ENCODE peak calls at places on chromosomes 11 and 22, in four cellular contexts. One of them, this sample, is unnamed. For H3K4me1, the result is how much of the 10 kb centered on the place peaks cover.

GRCh38 chr11:67071420-67072284 is 15.0 kb downstream of the RHOD start:
- DNase-seq in stomach: peak
- DNase-seq in kidney: no peak
- DNase-seq in osteoblast: peak
- DNase-seq in this sample: peak

GRCh38 chr22:50548046-50548912 is 2.6 kb downstream of the KLHDC7B start:
- DNase-seq in stomach: no peak
- DNase-seq in osteoblast: peak
- DNase-seq in kidney: peak
- DNase-seq in this sample: peak

GRCh38 chr22:33389927-33390326 is 331.7 kb upstream of the SYN3 start:
- DNase-seq in kidney: no peak
- DNase-seq in osteoblast: peak
- DNase-seq in stomach: no peak
- DNase-seq in this sample: no peak

GRCh38 chr11:11605821-11606450 is 15.9 kb downstream of the GALNT18 start:
- DNase-seq in kidney: no peak
- DNase-seq in stomach: no peak
- DNase-seq in osteoblast: no peak
- DNase-seq in this sample: no peak

GRCh38 chr11:116207781-116208180 is 565.0 kb downstream of the BUD13 start:
- DNase-seq in osteoblast: no peak
- DNase-seq in stomach: no peak
- DNase-seq in kidney: no peak
- DNase-seq in this sample: no peak

GRCh38 chr11:26842458-26842841 is 120.6 kb upstream of the SLC5A12 start:
- DNase-seq in osteoblast: no peak
- DNase-seq in kidney: no peak
- DNase-seq in stomach: no peak
- DNase-seq in this sample: no peak

GRCh38 chr11:126857860-126858808 is 142.4 kb downstream of the KIRREL3 start:
- DNase-seq in kidney: no peak
- DNase-seq in stomach: no peak
- DNase-seq in osteoblast: no peak
- DNase-seq in this sample: no peak

GRCh38 chr22:22802346-22802970 is 85.2 kb upstream of the IGLL5 start:
- DNase-seq in kidney: no peak
- DNase-seq in osteoblast: no peak
- DNase-seq in stomach: no peak
- DNase-seq in this sample: no peak

GRCh38 chr11:2351701-2352100 is 25.4 kb upstream of the CD81 start:
- DNase-seq in stomach: no peak
- DNase-seq in kidney: no peak
- DNase-seq in osteoblast: no peak
- DNase-seq in this sample: peak

GRCh38 chr22:28137036-28137435 is 218.0 kb upstream of the PITPNB start:
- DNase-seq in kidney: no peak
- DNase-seq in osteoblast: no peak
- DNase-seq in stomach: no peak
- DNase-seq in this sample: no peak

GRCh38 chr11:132137981-132138313 is 767.5 kb downstream of the NTM start:
- DNase-seq in osteoblast: no peak
- DNase-seq in stomach: no peak
- DNase-seq in kidney: no peak
- DNase-seq in this sample: no peak

GRCh38 chr22:37544955-37545702 is 15.2 kb upstream of the CDC42EP1 start:
- DNase-seq in kidney: peak
- DNase-seq in osteoblast: peak
- DNase-seq in stomach: peak
- DNase-seq in this sample: peak

GRCh38 chr11:131864205-131864604 is 493.8 kb downstream of the NTM start:
- DNase-seq in stomach: no peak
- DNase-seq in osteoblast: no peak
- DNase-seq in kidney: no peak
- DNase-seq in this sample: no peak

GRCh38 chr22:32535531-32536190 is 61.0 kb downstream of the FBXO7 start:
- DNase-seq in kidney: no peak
- DNase-seq in stomach: no peak
- DNase-seq in osteoblast: no peak
- DNase-seq in this sample: no peak

GRCh38 chr11:133619973-133620372 is 87.7 kb upstream of the OPCML start:
- DNase-seq in kidney: no peak
- DNase-seq in osteoblast: no peak
- DNase-seq in stomach: no peak
- DNase-seq in this sample: no peak

GRCh38 chr22:30318773-30319419 is 7.8 kb downstream of the TBC1D10A start:
- DNase-seq in stomach: no peak
- DNase-seq in kidney: no peak
- DNase-seq in osteoblast: no peak
- DNase-seq in this sample: no peak
- TF ChIP-seq CTCF in stomach: no peak
- TF ChIP-seq CTCF in kidney: no peak
- TF ChIP-seq CTCF in osteoblast: no peak
- TF ChIP-seq CTCF in this sample: no peak

GRCh38 chr11:104783241-104783640 is 115.0 kb downstream of the CASP12 start:
- DNase-seq in kidney: no peak
- DNase-seq in stomach: no peak
- DNase-seq in osteoblast: no peak
- DNase-seq in this sample: no peak
- H3K27ac ChIP-seq in kidney: no peak
- H3K27ac ChIP-seq in stomach: no peak
- H3K27ac ChIP-seq in osteoblast: no peak
- H3K27ac ChIP-seq in this sample: no peak

GRCh38 chr11:62401781-62402180 is 17.1 kb upstream of the SCGB1A1 start:
- DNase-seq in osteoblast: peak
- DNase-seq in kidney: peak
- DNase-seq in stomach: no peak
- DNase-seq in this sample: peak
- H3K4me1 ChIP-seq in osteoblast: under half
- H3K4me1 ChIP-seq in kidney: under half
- H3K4me1 ChIP-seq in stomach: under half
- H3K4me1 ChIP-seq in this sample: half or more

DNA sequence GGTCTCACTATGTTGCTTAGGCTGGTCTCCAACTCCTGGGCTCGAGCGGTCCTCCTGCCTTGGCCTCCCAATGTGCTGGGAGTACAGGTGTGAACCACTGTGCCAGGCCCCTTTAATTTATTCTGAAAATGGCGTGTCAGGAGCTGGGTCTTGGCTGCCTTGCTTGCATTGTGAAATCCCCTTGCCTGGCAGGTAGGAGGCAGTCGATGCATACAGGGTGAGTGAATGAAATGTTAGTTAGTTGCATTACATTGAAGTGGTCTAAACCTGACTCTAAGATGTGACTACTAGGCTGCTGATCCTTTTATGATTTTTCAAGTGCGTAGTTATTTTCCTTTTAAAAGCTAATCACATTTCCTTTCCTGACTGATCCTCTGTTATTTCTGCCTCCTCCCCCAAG is 42.9 kb downstream of the PARVB start:
- DNase-seq in osteoblast: peak
- DNase-seq in stomach: no peak
- DNase-seq in kidney: no peak
- DNase-seq in this sample: no peak
- TF ChIP-seq CTCF in osteoblast: no peak
- TF ChIP-seq CTCF in stomach: no peak
- TF ChIP-seq CTCF in kidney: no peak
- TF ChIP-seq CTCF in this sample: no peak

DNA sequence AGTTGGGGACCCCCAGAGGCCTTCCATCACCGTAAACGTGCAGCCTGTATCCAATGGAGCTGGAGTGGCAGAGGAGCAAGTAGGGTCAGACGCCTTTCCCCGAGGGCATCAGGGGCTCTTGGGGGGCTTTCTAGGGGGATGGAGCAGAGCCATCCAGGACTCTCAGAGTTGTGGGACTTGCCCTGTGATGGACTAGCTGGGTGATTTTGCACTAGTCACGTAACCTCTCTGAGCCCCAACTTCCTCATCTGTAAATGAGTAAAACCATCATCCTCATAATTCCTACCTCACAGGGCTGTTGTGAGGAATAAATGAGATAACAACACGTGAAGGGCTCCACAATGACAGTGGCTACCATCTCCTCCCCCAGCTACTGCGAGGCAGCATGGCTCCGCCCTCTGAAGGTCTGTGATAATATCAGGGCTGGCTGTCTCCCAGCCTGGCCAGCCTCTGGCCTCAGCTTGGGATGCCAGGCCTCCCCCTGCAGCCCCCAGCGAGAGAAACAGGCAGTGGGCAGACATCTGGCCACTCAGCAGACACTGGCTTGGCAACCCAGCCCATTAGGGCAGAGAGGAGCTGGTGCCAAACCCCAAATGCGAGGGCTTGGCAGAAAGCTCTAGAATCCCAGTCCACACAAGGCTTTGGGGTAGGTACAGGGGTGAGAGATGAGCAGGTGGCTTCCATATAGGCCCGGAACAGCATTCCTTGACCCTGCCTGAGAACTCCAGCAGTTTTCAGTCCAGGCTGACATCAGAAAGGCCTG is 6.7 kb downstream of the USP2 start:
- DNase-seq in osteoblast: peak
- DNase-seq in stomach: no peak
- DNase-seq in kidney: peak
- DNase-seq in this sample: peak
- H3K27ac ChIP-seq in osteoblast: peak
- H3K27ac ChIP-seq in stomach: no peak
- H3K27ac ChIP-seq in kidney: peak
- H3K27ac ChIP-seq in this sample: no peak

DNA sequence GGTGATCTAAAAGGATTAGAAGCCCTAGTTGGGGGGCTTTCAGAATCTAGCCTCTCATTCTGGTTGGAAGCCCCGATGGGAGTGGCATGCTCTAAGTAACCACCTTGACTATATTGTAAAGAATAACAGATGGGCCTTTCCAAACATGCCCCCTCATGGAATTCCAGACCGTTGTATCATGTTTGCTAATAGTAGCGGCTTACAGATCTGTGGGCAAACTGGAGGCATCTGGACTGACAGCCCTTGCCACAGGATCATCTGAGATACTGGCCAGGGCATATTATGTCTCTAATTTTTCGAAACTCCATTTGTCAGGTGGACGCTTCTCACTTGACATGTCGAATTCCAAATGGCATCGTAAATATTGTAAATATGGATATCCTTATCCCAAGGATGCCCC is 10.5 kb downstream of the APIP start:
- DNase-seq in osteoblast: no peak
- DNase-seq in kidney: no peak
- DNase-seq in stomach: no peak
- DNase-seq in this sample: no peak
- H3K4me1 ChIP-seq in osteoblast: under half
- H3K4me1 ChIP-seq in kidney: under half
- H3K4me1 ChIP-seq in stomach: under half
- H3K4me1 ChIP-seq in this sample: under half

GRCh38 chr22:24706050-24706449 is 68.5 kb downstream of the PIWIL3 start:
- DNase-seq in osteoblast: peak
- DNase-seq in stomach: no peak
- DNase-seq in kidney: no peak
- DNase-seq in this sample: no peak
- TF ChIP-seq CTCF in osteoblast: no peak
- TF ChIP-seq CTCF in stomach: no peak
- TF ChIP-seq CTCF in kidney: no peak
- TF ChIP-seq CTCF in this sample: no peak